ENCODE peak calls at places on chromosomes 13 and 19, in ten cellular contexts. One of them, this sample, is unnamed. For H3K27me3, the result is how much of the 10 kb centered on the place peaks cover.

GRCh38 chr13:65460136-65460535 is 1770.0 kb downstream of the PCDH9 start:
- DNase-seq in BJ: no peak
- DNase-seq in body of pancreas: no peak
- DNase-seq in psoas muscle: no peak
- DNase-seq in PC-9: no peak
- DNase-seq in breast epithelium: no peak
- DNase-seq in IMR-90: peak
- DNase-seq in adrenal gland: no peak
- DNase-seq in SK-N-SH: no peak
- DNase-seq in CD4-positive, alpha-beta T cell: no peak
- DNase-seq in this sample: no peak

GRCh38 chr13:24267801-24268200 is 41.6 kb upstream of the C1QTNF9 start:
- DNase-seq in CD4-positive, alpha-beta T cell: no peak
- DNase-seq in BJ: no peak
- DNase-seq in body of pancreas: no peak
- DNase-seq in PC-9: no peak
- DNase-seq in adrenal gland: peak
- DNase-seq in IMR-90: no peak
- DNase-seq in psoas muscle: no peak
- DNase-seq in SK-N-SH: no peak
- DNase-seq in breast epithelium: no peak
- DNase-seq in this sample: no peak

GRCh38 chr13:29587645-29588044 is 7.8 kb downstream of the SLC7A1 start:
- DNase-seq in body of pancreas: no peak
- DNase-seq in BJ: no peak
- DNase-seq in CD4-positive, alpha-beta T cell: no peak
- DNase-seq in psoas muscle: no peak
- DNase-seq in SK-N-SH: no peak
- DNase-seq in PC-9: no peak
- DNase-seq in adrenal gland: no peak
- DNase-seq in IMR-90: peak
- DNase-seq in breast epithelium: no peak
- DNase-seq in this sample: no peak

GRCh38 chr19:12982648-12983047 is 12.6 kb upstream of the NFIX start:
- DNase-seq in CD4-positive, alpha-beta T cell: no peak
- DNase-seq in breast epithelium: no peak
- DNase-seq in PC-9: no peak
- DNase-seq in IMR-90: no peak
- DNase-seq in BJ: no peak
- DNase-seq in body of pancreas: no peak
- DNase-seq in SK-N-SH: no peak
- DNase-seq in adrenal gland: no peak
- DNase-seq in psoas muscle: no peak
- DNase-seq in this sample: no peak

GRCh38 chr13:32650705-32651311 is 64.6 kb downstream of the PDS5B start:
- DNase-seq in PC-9: peak
- DNase-seq in IMR-90: peak
- DNase-seq in BJ: no peak
- DNase-seq in breast epithelium: no peak
- DNase-seq in CD4-positive, alpha-beta T cell: peak
- DNase-seq in psoas muscle: no peak
- DNase-seq in SK-N-SH: peak
- DNase-seq in body of pancreas: peak
- DNase-seq in adrenal gland: peak
- DNase-seq in this sample: peak

GRCh38 chr13:106088094-106088493 is 447.4 kb downstream of the EFNB2 start:
- DNase-seq in psoas muscle: no peak
- DNase-seq in IMR-90: peak
- DNase-seq in CD4-positive, alpha-beta T cell: no peak
- DNase-seq in adrenal gland: no peak
- DNase-seq in body of pancreas: no peak
- DNase-seq in SK-N-SH: no peak
- DNase-seq in PC-9: no peak
- DNase-seq in BJ: no peak
- DNase-seq in breast epithelium: no peak
- DNase-seq in this sample: no peak

GRCh38 chr13:90868321-90868920 is 479.1 kb upstream of the MIR17HG start:
- DNase-seq in BJ: no peak
- DNase-seq in breast epithelium: no peak
- DNase-seq in PC-9: no peak
- DNase-seq in CD4-positive, alpha-beta T cell: no peak
- DNase-seq in psoas muscle: no peak
- DNase-seq in SK-N-SH: no peak
- DNase-seq in adrenal gland: peak
- DNase-seq in body of pancreas: peak
- DNase-seq in IMR-90: peak
- DNase-seq in this sample: no peak

GRCh38 chr19:1862068-1862423 is 1.3 kb downstream of the KLF16 start:
- DNase-seq in PC-9: no peak
- DNase-seq in CD4-positive, alpha-beta T cell: no peak
- DNase-seq in psoas muscle: no peak
- DNase-seq in SK-N-SH: no peak
- DNase-seq in breast epithelium: no peak
- DNase-seq in body of pancreas: no peak
- DNase-seq in BJ: no peak
- DNase-seq in adrenal gland: no peak
- DNase-seq in IMR-90: no peak
- DNase-seq in this sample: no peak

GRCh38 chr13:27821566-27821965 is 29.3 kb downstream of the GSX1 start:
- DNase-seq in PC-9: no peak
- DNase-seq in CD4-positive, alpha-beta T cell: no peak
- DNase-seq in SK-N-SH: no peak
- DNase-seq in BJ: no peak
- DNase-seq in breast epithelium: no peak
- DNase-seq in body of pancreas: no peak
- DNase-seq in psoas muscle: no peak
- DNase-seq in adrenal gland: no peak
- DNase-seq in IMR-90: no peak
- DNase-seq in this sample: no peak

GRCh38 chr13:27824121-27824520 is 31.8 kb downstream of the GSX1 start:
- DNase-seq in psoas muscle: no peak
- DNase-seq in BJ: no peak
- DNase-seq in CD4-positive, alpha-beta T cell: no peak
- DNase-seq in IMR-90: no peak
- DNase-seq in breast epithelium: no peak
- DNase-seq in adrenal gland: no peak
- DNase-seq in SK-N-SH: no peak
- DNase-seq in body of pancreas: no peak
- DNase-seq in PC-9: no peak
- DNase-seq in this sample: no peak

GRCh38 chr13:27822258-27822872 is 30.1 kb downstream of the GSX1 start:
- DNase-seq in IMR-90: no peak
- DNase-seq in SK-N-SH: no peak
- DNase-seq in psoas muscle: no peak
- DNase-seq in BJ: no peak
- DNase-seq in adrenal gland: no peak
- DNase-seq in PC-9: no peak
- DNase-seq in body of pancreas: no peak
- DNase-seq in breast epithelium: no peak
- DNase-seq in CD4-positive, alpha-beta T cell: no peak
- DNase-seq in this sample: no peak

GRCh38 chr13:27820524-27821482 is 28.5 kb downstream of the GSX1 start:
- DNase-seq in breast epithelium: no peak
- DNase-seq in PC-9: no peak
- DNase-seq in psoas muscle: no peak
- DNase-seq in BJ: no peak
- DNase-seq in IMR-90: no peak
- DNase-seq in body of pancreas: no peak
- DNase-seq in CD4-positive, alpha-beta T cell: no peak
- DNase-seq in SK-N-SH: no peak
- DNase-seq in adrenal gland: no peak
- DNase-seq in this sample: no peak

DNA sequence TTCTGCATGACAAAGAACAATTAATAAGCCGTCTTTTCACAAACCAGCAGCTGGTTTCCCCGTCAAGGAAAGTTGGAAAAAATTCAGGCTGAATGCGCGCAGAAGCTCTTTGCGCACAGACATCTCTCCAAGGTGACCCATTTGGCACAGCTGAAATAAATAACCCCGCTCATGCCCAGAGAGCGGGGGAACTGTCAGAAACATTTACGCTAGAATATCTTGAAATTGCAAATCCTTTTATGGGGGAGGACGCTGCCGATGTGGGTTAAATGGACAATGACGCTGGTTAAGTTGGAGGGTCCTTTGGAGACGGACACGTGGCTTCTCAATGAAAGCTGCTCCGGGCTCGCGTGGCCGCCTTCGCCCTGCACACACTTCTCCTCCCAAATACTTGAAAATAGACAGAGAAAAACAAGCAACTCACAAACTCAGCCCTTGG is 30.6 kb downstream of the GSX1 start:
- DNase-seq in SK-N-SH: no peak
- DNase-seq in adrenal gland: no peak
- DNase-seq in IMR-90: no peak
- DNase-seq in PC-9: no peak
- DNase-seq in breast epithelium: no peak
- DNase-seq in psoas muscle: no peak
- DNase-seq in body of pancreas: no peak
- DNase-seq in CD4-positive, alpha-beta T cell: no peak
- DNase-seq in BJ: no peak
- DNase-seq in this sample: no peak
- H3K27me3 ChIP-seq in SK-N-SH: under half
- H3K27me3 ChIP-seq in adrenal gland: half or more
- H3K27me3 ChIP-seq in IMR-90: under half
- H3K27me3 ChIP-seq in PC-9: half or more
- H3K27me3 ChIP-seq in breast epithelium: under half
- H3K27me3 ChIP-seq in psoas muscle: half or more
- H3K27me3 ChIP-seq in body of pancreas: under half
- H3K27me3 ChIP-seq in CD4-positive, alpha-beta T cell: half or more
- H3K27me3 ChIP-seq in BJ: under half
- H3K27me3 ChIP-seq in this sample: under half

DNA sequence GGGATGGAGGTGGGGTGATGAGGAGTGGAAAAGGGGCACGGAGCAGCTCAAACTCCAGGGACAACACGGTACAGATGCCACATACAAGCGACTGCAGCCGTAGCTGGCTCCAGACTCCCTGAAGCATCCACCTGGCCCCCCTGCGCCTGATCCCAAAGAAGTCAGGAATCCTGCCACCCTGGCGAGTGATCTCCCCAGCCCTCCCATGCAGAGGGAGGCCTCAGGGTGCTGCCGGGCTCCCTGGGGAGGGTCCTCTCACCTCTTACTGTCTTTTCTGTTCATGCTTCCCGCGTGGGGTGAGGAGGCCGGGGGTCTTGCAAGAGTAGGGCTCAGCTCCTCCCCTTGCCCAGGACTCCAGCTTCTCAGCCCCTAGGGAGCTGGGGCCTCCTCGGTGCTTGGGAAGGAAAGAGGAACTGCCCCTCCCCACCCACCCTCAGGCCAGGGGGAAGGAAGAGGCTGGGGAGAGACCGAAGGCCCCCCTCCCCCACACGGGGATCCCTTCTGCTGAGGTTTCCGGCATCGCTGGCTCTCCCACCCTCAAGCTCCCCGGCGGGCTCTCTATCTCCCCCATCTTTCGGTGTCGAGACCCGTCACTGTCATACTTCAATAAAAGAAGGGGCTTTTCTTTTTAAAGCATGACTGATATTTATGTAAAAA is at the start of gene RASGRP4:
- DNase-seq in CD4-positive, alpha-beta T cell: no peak
- DNase-seq in adrenal gland: no peak
- DNase-seq in PC-9: no peak
- DNase-seq in BJ: no peak
- DNase-seq in psoas muscle: peak
- DNase-seq in IMR-90: no peak
- DNase-seq in breast epithelium: no peak
- DNase-seq in SK-N-SH: no peak
- DNase-seq in body of pancreas: no peak
- DNase-seq in this sample: no peak
- TF ChIP-seq CTCF in CD4-positive, alpha-beta T cell: no peak
- TF ChIP-seq CTCF in adrenal gland: no peak
- TF ChIP-seq CTCF in PC-9: no peak
- TF ChIP-seq CTCF in BJ: no peak
- TF ChIP-seq CTCF in psoas muscle: no peak
- TF ChIP-seq CTCF in IMR-90: no peak
- TF ChIP-seq CTCF in breast epithelium: no peak
- TF ChIP-seq CTCF in SK-N-SH: no peak
- TF ChIP-seq CTCF in body of pancreas: no peak
- TF ChIP-seq CTCF in this sample: no peak

DNA sequence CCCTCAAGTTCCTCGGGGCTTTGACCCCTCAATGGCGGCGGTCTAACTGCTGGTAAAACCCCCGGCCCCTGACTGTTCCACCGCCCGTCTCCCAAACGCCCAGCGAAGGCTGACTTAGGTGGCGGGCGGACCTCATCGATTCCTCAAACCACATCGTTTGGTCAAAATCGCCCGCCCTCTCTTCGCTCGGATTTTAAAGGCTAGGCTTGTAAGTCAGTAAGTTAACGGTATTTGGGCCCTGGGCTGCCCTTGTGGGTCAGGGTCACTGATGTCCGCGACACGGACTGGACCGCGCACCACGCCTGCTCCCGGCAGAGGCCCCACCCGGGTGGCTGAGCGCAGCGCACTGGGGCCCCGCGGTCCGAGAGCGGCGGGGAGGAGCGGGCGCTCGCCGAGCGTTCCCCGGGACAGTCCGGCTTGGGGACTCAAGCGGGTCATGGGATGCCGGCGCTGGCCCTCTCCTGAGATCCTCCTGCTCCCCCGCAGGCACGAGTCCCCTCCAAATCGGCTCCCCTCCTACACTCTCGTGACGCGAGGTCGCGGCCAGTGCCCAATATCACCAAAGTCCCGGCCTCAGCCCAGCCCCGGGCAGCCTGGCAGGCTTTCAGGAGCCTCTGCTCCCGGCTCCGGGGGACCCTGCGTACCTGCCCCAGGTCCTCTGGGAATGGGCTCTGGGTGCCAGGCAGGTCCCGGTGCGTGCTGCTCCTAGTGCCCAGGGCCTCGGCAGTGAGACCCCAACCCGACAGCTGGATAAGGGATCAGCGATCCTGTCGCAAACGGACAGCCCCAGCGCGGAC is 990 bp downstream of the FLT1 start:
- DNase-seq in body of pancreas: no peak
- DNase-seq in psoas muscle: no peak
- DNase-seq in adrenal gland: no peak
- DNase-seq in CD4-positive, alpha-beta T cell: no peak
- DNase-seq in BJ: no peak
- DNase-seq in breast epithelium: no peak
- DNase-seq in PC-9: no peak
- DNase-seq in SK-N-SH: peak
- DNase-seq in IMR-90: no peak
- DNase-seq in this sample: no peak
- H3K27me3 ChIP-seq in body of pancreas: under half
- H3K27me3 ChIP-seq in psoas muscle: half or more
- H3K27me3 ChIP-seq in adrenal gland: half or more
- H3K27me3 ChIP-seq in CD4-positive, alpha-beta T cell: half or more
- H3K27me3 ChIP-seq in BJ: under half
- H3K27me3 ChIP-seq in breast epithelium: under half
- H3K27me3 ChIP-seq in PC-9: half or more
- H3K27me3 ChIP-seq in SK-N-SH: half or more
- H3K27me3 ChIP-seq in IMR-90: under half
- H3K27me3 ChIP-seq in this sample: under half

DNA sequence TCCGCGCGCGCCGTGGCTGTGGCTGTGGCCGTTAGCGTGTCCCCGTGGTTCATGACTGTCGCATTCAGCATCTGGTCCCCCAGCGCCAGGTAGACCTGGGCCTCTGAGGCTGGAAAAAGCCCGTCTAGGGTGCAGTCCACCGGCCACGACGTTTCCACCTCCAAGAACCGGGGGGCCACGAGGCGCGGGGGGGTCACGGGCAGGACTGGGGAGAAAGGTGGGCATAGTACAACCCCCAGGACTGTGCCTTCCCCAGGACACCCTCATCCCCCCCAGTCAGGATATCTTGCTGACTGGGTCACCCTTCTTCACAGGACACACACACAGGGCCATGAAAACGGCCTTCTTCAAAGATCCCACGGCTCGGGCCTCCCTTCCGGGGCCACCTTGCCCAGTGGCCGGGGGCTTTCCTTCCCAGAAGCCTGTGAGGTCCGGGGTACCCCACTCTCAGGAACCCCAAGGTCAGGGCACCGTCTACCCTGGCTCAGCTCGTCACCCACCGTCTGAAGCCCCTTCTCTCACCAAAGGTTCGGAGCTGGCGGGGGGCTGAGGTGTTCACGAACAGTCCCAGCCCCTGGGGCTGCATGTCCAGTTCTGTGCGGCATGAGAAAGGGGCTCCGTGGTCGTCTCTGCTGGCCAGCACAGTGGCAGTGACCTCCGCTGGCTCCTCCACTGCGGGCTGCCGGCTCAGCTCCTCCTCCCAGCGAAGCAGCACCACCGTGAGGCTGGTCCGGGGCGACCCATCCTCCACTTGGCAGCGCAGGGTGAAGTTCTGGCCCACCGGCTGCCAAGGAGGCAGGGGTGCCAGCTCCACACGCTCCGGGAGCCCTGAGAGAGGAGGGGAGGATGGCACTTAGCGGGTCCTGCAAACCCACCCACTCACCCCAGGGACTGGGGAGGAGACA is 2.1 kb upstream of the RAVER1 start:
- DNase-seq in adrenal gland: no peak
- DNase-seq in BJ: no peak
- DNase-seq in breast epithelium: no peak
- DNase-seq in IMR-90: no peak
- DNase-seq in body of pancreas: no peak
- DNase-seq in psoas muscle: no peak
- DNase-seq in PC-9: no peak
- DNase-seq in SK-N-SH: no peak
- DNase-seq in CD4-positive, alpha-beta T cell: no peak
- DNase-seq in this sample: no peak
- TF ChIP-seq CTCF in adrenal gland: no peak
- TF ChIP-seq CTCF in BJ: no peak
- TF ChIP-seq CTCF in breast epithelium: no peak
- TF ChIP-seq CTCF in IMR-90: no peak
- TF ChIP-seq CTCF in body of pancreas: no peak
- TF ChIP-seq CTCF in psoas muscle: no peak
- TF ChIP-seq CTCF in PC-9: no peak
- TF ChIP-seq CTCF in SK-N-SH: no peak
- TF ChIP-seq CTCF in CD4-positive, alpha-beta T cell: no peak
- TF ChIP-seq CTCF in this sample: no peak

This sample was measured in Caco-2.